ENCODE peak calls at places on chromosomes 12 and 14, in four cellular contexts. U is HepG2, J is GM23338, Y is HL-60. I is an unnamed sample.

GRCh38 chr14:21902561-21903199 is 229.1 kb upstream of the OR4E1 start:
- DNase-seq in Y (peak), J (no peak), U (no peak), I (no peak)

GRCh38 chr12:115037830-115038229 is 353.9 kb upstream of the TBX3 start:
- DNase-seq in J (no peak), Y (no peak), U (no peak), I (no peak)

GRCh38 chr12:124881123-124881522 is 17.5 kb upstream of the SCARB1 start:
- DNase-seq in U (peak), Y (peak), J (no peak), I (no peak)

GRCh38 chr12:7190268-7191055 is 976 bp downstream of the PEX5 start:
- DNase-seq in Y (no peak), U (peak), J (peak), I (peak)

GRCh38 chr14:100408350-100409015 is 85.3 kb downstream of the SLC25A47 start:
- DNase-seq in J (no peak), U (no peak), Y (no peak), I (no peak)

GRCh38 chr12:95700316-95700785 is 90.2 kb downstream of the NTN4 start:
- DNase-seq in Y (no peak), J (no peak), U (no peak), I (no peak)

GRCh38 chr12:41014643-41015020 is 173.5 kb upstream of the PDZRN4 start:
- DNase-seq in U (no peak), J (no peak), Y (no peak), I (no peak)

GRCh38 chr12:104357431-104357952 is 54.0 kb downstream of the EID3 start:
- DNase-seq in Y (no peak), U (no peak), J (no peak), I (no peak)

GRCh38 chr12:108606492-108606891 is 8.6 kb upstream of the TMEM119 start:
- DNase-seq in J (no peak), U (no peak), Y (no peak), I (no peak)

GRCh38 chr12:73106896-73107295 is 834.7 kb downstream of the TRHDE start:
- DNase-seq in J (no peak), U (no peak), Y (no peak), I (no peak)

DNA sequence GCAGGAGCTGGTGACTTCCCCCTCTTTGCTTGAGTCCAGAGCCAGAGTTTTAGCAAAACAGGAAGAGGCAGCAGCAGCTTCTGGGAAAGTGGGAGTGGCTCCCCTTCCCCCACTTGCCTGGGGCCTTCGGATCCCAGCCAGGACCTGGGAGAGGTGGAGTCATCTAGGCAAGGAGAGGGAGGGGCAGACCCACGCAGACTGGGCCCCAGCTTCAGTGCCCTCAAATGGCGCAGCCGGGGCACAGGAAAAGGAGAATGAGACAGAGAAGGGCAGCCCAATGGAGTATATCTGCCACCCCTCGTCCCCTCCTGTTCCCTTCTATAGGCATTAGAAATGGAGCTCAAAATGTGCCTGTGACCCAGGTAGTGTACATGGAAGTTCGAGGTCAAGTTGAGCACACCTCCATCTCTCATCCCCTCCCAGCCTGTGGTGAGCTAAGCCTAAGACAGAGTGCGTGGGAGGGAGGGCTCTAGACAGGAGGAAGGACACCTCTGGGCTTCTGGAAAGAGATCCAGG is 9.3 kb upstream of the HDAC7 start:
- DNase-seq in U (no peak), J (peak), Y (peak), I (peak)
- TF ChIP-seq POLR2AphosphoS5 in U (no peak), J (no peak), Y (no peak), I (peak)

DNA sequence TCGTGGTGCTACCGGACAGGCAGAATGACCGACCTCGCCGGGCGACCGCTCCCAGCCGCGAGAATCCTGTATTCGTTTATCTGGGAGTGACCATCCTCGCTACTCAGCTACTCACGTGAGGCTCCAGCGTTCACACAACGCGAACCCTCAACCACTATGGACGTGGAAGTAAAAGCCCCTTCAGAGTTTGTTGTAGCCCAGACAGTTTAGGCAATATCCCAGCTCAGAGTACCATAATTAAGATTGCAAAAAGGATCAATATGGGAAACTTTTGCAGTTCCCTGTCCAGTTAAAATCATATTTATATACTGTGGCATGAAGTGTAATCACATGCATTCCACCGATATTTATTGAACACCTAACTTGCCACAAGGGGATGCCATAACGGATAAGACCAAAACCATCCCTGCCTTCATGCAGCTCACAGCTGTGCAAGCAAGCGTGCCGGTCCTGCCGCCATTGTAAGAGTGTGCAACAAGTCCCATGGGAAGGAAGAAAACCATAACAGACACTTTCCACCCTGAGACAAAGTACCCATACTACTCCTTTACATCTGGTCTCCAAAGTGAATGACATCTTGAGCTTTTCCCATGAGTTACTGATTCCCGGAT is 938 bp upstream of the MAX start:
- DNase-seq in U (peak), Y (peak), J (peak), I (no peak)
- TF ChIP-seq POLR2AphosphoS5 in U (no peak), Y (no peak), J (no peak), I (no peak)

DNA sequence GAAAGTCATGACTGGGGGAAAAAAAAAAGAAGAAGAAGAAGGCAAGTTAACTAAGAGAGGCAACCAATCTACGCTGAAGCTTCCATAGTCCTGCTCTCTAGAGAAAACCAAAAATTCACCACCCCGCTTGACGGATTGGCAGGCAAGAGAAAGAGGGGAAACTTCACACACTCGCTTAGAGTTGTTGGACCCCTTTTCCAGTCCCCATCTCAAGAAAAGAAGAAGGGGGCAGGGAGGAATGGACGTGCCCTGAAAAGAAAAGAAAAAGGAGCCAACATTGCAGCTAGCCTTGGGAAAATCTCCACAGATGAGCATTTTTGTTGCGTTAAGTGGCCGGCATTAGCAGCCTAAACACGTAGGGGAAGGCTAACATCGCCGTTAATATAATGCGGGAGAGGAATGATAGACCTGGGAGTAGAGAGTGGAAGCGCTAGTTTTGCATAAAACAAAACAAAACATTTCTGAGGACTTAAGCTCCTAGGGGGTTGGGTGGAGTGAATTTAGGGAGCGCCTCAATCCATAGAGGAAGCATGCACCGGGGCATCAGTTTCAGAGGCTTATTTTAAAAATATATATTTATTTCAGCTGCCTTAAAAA is 11.3 kb upstream of the FOXG1 start:
- DNase-seq in Y (no peak), U (no peak), J (no peak), I (no peak)
- TF ChIP-seq POLR2AphosphoS5 in Y (no peak), U (no peak), J (no peak), I (no peak)

DNA sequence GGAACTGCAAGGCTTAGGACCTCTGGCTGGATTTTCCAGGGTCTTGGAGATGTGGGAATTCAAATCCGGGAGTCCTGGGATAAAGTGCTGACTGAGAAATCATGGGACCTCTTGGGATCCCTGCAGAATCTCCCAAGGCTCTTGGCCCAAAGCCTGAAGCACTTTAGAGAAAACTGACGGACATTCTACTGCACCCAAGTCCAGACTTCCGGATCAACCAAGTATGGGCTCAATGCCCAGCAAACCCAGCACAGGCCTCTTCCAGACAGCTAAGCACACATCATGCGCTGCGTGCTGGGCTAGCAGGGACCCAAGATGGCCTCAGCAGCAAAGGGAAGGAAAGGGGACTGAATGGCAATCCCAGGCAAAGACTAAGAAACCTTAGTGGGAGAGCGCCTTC is 85.0 kb downstream of the ACTN1 start:
- DNase-seq in U (no peak), J (no peak), Y (no peak), I (no peak)
- TF ChIP-seq POLR2AphosphoS5 in U (no peak), J (no peak), Y (no peak), I (peak)

GRCh38 chr14:93064411-93065271 is 51.1 kb downstream of the ITPK1 start:
- DNase-seq in J (no peak), Y (no peak), U (no peak), I (no peak)
- TF ChIP-seq POLR2AphosphoS5 in J (no peak), Y (no peak), U (no peak), I (no peak)

GRCh38 chr12:94062194-94062593 is 86.2 kb upstream of the PLXNC1 start:
- DNase-seq in J (no peak), U (no peak), Y (no peak), I (no peak)

GRCh38 chr12:94057262-94058151 is 90.9 kb upstream of the PLXNC1 start:
- DNase-seq in U (peak), J (peak), Y (no peak), I (no peak)

GRCh38 chr12:94059394-94060368 is 88.7 kb upstream of the PLXNC1 start:
- DNase-seq in J (no peak), Y (no peak), U (peak), I (peak)

DNA sequence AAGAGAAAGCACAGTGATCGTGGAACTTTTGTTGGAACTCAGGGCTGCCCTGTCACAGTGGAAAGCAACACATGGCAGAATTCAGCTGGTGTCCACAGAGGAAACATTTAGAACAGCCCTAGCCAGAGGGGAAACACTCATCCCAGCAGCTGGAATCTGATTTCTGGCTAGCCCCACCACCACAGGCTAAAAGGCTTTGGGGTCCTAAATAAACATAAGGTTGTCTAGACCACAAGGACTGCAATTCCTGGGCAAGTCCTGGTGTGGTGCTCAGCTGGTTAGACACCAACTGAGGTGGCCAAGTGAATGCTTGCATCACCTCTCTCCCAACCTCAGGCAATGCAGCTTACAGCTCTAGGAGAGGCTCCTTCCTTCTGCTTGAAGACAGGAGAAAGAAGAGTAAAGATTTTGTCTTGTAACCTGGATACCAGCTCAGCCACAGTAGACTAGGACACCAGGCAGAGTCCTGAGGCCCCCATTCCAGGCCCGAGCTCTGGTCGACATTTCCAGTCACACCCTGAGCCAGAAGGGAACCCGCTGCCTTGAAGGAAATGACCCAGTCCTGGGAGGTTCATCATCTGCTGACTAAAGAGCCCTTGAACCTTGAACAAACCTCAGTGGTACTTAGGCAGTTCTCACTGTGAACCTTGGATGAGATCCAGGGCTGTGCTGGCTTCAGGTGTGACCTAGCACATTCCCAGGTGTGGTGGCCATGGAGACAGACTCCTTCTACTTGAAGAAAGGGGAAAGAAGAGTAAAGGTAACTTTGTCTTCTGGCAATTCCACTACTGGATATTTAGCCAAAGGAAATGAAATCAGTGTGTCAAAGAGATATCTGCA is 85.4 kb upstream of the PLXNC1 start:
- DNase-seq in J (no peak), Y (no peak), U (no peak), I (no peak)
- TF ChIP-seq POLR2AphosphoS5 in J (no peak), Y (no peak), U (no peak), I (no peak)

I was measured in prostate gland.